ENCODE peak calls at places on chromosomes 16 and 17, in five cellular contexts. C is uterus, W is adrenal gland, J is A549, N is body of pancreas. D is an unnamed sample.

GRCh38 chr17:9644910-9645751 is at the start of gene USP43:
- DNase-seq in J (peak; percentile 72), C (no peak), W (no peak), N (peak; percentile 75), D (peak; percentile 68)

GRCh38 chr17:20141201-20141999 is 132.2 kb downstream of the SPECC1 start:
- DNase-seq in C (no peak), J (no peak), W (no peak), N (no peak), D (no peak)

GRCh38 chr16:3259097-3259496 is 2.7 kb upstream of the MEFV start:
- DNase-seq in C (no peak), W (peak; percentile 40), J (no peak), N (no peak), D (no peak)

GRCh38 chr17:31917065-31917529 is 15.6 kb upstream of the UTP6 start:
- DNase-seq in N (peak; percentile 12), J (no peak), W (no peak), C (no peak), D (no peak)

GRCh38 chr16:61871837-61872777 is 164.1 kb downstream of the CDH8 start:
- DNase-seq in J (no peak), N (no peak), C (no peak), W (no peak), D (no peak)

GRCh38 chr16:28534542-28535373 is 4.0 kb downstream of the NUPR1 start:
- DNase-seq in C (no peak), J (no peak), N (peak; percentile 64), W (no peak), D (peak; percentile 73)

GRCh38 chr16:31421587-31421986 is 6.6 kb downstream of the COX6A2 start:
- DNase-seq in C (no peak), J (no peak), W (no peak), N (no peak), D (peak; percentile 72)

GRCh38 chr17:81558941-81559806 is 7.0 kb upstream of the FAAP100 start:
- DNase-seq in J (peak; percentile 85), N (no peak), C (no peak), W (no peak), D (no peak)

GRCh38 chr17:39591958-39592954 is 15.5 kb downstream of the NEUROD2 start:
- DNase-seq in W (no peak), C (no peak), J (peak; percentile 64), N (peak; percentile 59), D (no peak)

GRCh38 chr16:4317471-4318170 is 1.8 kb downstream of the GLIS2 start:
- DNase-seq in N (peak; percentile 45), W (no peak), C (peak; percentile 70), J (peak; percentile 82), D (no peak)

GRCh38 chr16:74773431-74774222 is 993 bp downstream of the FA2H start:
- DNase-seq in J (no peak), W (no peak), N (peak; percentile 38), C (no peak), D (no peak)

GRCh38 chr17:39164675-39165143 is 1.3 kb downstream of the ARL5C start:
- DNase-seq in J (peak; percentile 91), W (peak; percentile 78), N (peak; percentile 92), C (peak; percentile 85), D (peak; percentile 74)

GRCh38 chr16:26762596-26762995 is 304.1 kb upstream of the C16orf82 start:
- DNase-seq in N (no peak), W (no peak), J (no peak), C (no peak), D (no peak)

GRCh38 chr17:74369221-74369620 is 1.9 kb downstream of the GPR142 start:
- DNase-seq in W (no peak), N (peak; percentile 41), J (no peak), C (no peak), D (peak; percentile 60)

GRCh38 chr16:20781697-20782096 is 17.9 kb downstream of the ACSM3 start:
- DNase-seq in C (no peak), N (no peak), W (no peak), J (no peak), D (no peak)

GRCh38 chr16:27318399-27319256 is 4.9 kb downstream of the IL4R start:
- DNase-seq in W (peak; percentile 35), J (no peak), C (peak; percentile 23), N (no peak), D (peak; percentile 65)

GRCh38 chr17:31877911-31878702 is 19.1 kb upstream of the COPRS start:
- DNase-seq in C (no peak), W (no peak), J (no peak), N (no peak), D (no peak)

GRCh38 chr17:50586421-50587247 is 26.1 kb downstream of the CACNA1G start:
- DNase-seq in N (no peak), C (no peak), W (no peak), J (no peak), D (no peak)

GRCh38 chr17:35052780-35053179 is 10.7 kb downstream of the RFFL start:
- DNase-seq in N (no peak), W (no peak), C (no peak), J (no peak), D (no peak)

DNA sequence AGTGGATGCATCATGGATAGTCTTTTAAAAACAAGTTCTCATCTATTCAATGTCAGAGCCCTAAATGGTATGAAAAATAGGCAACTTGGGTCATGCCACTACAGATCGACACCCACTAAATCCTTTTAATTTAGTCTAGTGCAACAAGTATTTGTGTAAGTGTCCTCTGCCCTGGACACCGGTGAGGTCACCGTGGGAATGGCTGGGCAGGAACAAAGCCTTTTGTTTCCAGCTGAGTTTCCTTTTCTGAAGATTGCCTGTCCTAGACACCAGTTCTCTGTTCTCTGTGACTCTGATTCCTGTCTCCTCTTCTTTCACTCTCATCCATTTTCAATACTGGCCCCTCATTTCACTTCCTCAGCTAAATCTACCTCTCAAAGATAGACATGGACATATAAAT is 446.5 kb downstream of the MAF start:
- DNase-seq in J (no peak), W (no peak), N (no peak), C (no peak), D (no peak)
- H3K27ac ChIP-seq in J (no peak overlapping the region), W (no peak overlapping the region), N (no peak overlapping the region), C (no peak overlapping the region), D (no peak overlapping the region)

DNA sequence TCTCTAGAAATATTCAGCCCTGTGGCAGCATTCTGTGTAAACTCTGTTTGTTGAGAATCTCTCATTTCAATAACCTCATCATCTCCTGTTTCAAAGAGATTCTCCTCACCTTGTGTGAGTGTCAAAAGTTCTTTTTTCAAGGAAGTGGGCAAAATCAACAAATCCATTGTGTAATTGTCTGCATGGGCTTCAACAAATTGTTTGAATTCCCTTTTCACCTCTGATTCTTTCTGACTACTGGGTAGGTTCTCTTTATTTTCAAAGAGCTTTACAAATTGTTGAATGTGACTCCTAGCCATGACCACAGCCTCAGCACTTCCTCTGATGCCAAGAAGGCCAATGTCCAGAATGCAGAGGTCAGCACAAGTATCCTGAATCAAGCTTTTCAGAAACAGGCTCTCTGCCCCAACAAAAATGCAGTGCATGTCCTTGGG is 48.0 kb downstream of the N4BP1 start:
- DNase-seq in J (no peak), C (no peak), N (no peak), W (no peak), D (no peak)
- TF ChIP-seq POLR2A in J (no peak), C (no peak), N (no peak), W (no peak), D (no peak)

DNA sequence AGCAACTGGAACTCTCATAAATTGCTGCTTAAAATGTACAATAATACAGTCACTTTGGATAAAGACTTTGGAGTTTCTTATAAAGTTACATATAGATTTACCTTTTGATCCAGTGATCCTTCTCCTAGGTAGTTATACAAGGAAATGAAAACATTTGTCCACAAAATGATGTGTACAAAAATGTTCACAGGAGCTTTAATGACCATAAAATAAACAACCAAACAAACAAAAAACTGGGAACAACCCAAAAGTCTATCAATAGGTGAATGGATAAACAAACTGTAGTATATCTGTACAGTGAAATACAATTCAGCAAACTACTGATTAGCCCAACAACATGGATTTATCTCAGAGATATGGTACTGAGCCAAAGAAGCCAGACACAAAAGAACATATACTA is 37.6 kb downstream of the TTLL6 start:
- DNase-seq in J (no peak), C (no peak), W (no peak), N (no peak), D (no peak)
- H3K27ac ChIP-seq in J (no peak overlapping the region), C (no peak overlapping the region), W (no peak overlapping the region), N (no peak overlapping the region), D (no peak overlapping the region)

GRCh38 chr17:41917957-41918391 is 777 bp downstream of the ACLY start:
- DNase-seq in J (peak; percentile 44), W (peak; percentile 65), N (peak; percentile 70), C (peak; percentile 61), D (no peak)
- TF ChIP-seq POLR2A in J (no peak), W (no peak), N (no peak), C (no peak), D (no peak)

GRCh38 chr17:1090454-1091189 is 89.2 kb downstream of the ABR start:
- DNase-seq in J (no peak), N (no peak), W (peak; percentile 26), C (no peak), D (no peak)
- H3K27ac ChIP-seq in J (no peak overlapping the region), N (no peak overlapping the region), W (no peak overlapping the region), C (no peak overlapping the region), D (no peak overlapping the region)

DNA sequence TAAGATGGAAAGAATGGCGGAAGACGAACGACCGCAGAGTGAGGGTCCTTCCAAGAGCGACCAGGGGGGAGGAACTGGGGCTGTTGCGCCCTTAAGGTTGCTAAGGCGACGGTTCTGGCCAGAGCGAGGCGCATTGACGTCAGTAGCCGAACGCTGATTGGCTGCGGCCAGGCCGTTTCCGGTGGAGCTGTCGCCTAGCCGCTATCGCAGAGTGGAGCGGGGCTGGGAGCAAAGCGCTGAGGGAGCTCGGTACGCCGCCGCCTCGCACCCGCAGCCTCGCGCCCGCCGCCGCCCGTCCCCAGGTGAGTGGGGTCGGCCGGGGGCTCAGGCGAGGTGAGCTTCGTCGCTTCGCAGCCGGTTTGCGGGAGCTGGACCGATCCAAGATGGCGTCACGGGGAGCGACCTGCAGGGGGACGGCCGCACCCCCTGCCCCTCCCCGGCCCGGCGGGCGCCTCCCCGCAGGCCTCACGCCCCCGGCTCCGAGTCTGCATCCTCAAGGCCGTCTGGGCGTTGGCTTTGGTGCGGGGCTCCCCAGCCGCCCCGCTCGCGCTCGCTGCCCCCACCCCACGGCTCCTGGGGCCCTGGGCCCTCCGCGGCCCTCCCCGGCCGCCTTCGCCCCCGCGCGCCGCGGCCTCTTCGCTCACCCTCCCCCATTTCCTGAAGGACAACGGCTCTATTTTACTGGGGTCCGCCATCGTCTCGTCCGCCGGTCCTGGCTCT is at the start of gene PRKAR1A:
- DNase-seq in N (peak; percentile 94), J (peak; percentile 96), C (peak; percentile 95), W (peak; percentile 95), D (peak; percentile 92)
- TF ChIP-seq POLR2A in N (peak; percentile 79), J (peak; percentile 78), C (peak; percentile 95), W (peak; percentile 88), D (peak; percentile 88)

DNA sequence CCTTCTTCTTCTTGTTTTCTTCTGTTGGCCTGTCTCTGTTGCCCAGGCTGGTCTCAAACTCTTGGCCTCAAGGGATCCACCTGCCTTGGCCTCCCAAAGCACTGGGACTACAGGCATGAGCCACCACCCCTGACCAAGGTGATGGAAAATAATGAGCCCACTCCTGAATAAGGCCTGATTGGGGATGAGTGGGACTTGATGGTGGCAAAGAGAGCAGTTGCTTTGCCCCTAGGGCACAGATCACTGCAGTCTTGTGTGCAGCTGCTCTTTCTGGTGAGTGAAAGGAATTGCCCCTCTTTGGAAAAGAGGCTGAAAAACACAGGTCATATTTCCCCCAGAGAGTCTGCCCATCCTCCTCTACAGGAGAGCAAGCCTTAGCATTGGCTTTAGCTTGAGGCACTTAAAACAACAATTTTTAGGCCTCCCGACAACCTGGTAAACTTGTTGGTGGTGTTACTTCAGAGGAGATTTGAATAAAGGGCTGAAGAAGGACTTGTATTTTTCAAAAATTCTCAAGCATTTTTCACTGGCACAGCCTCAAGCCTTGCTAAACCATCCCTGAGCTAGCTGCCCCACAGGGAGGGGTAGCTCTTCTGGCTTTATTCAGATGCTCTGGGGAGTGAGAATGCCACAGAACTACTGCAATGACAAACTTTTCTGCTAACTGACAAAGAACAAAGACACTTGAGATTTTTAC is 6.1 kb upstream of the PDP2 start:
- DNase-seq in C (no peak), J (no peak), W (no peak), N (no peak), D (no peak)
- H3K27ac ChIP-seq in C (peak overlapping the region; percentile 68), J (no peak overlapping the region), W (no peak overlapping the region), N (no peak overlapping the region), D (peak overlapping the region; percentile 15)